ENCODE peak calls at places on chromosomes 11 and 22, in eight cellular contexts. One of them, this sample, is unnamed.
A peak's percentile ranks its signal among the peaks of the same experiment; 100 is the strongest.

GRCh38 chr11:126133902-126134301 is 71.2 kb upstream of the CDON start:
- DNase-seq in iris pigment epithelial cell: no peak
- DNase-seq in Panc1: no peak
- DNase-seq in stimulated activated CD8-positive, alpha-beta memory T cell treated with anti-CD3 and anti-CD28 coated beads, Interleukin-12 subunit alpha, Interleukin-12 subunit beta, amount 100 ng/mL, for 4 hours: no peak
- DNase-seq in keratinocyte: no peak
- DNase-seq in HTR-8/SVneo: no peak
- DNase-seq in thoracic aorta: no peak
- DNase-seq in fibroblast of the aortic adventitia: no peak
- DNase-seq in this sample: no peak

GRCh38 chr11:67284811-67285540 is 4.1 kb upstream of the ANKRD13D start:
- DNase-seq in thoracic aorta: no peak
- DNase-seq in fibroblast of the aortic adventitia: no peak
- DNase-seq in keratinocyte: no peak
- DNase-seq in Panc1: no peak
- DNase-seq in stimulated activated CD8-positive, alpha-beta memory T cell treated with anti-CD3 and anti-CD28 coated beads, Interleukin-12 subunit alpha, Interleukin-12 subunit beta, amount 100 ng/mL, for 4 hours: no peak
- DNase-seq in HTR-8/SVneo: no peak
- DNase-seq in iris pigment epithelial cell: no peak
- DNase-seq in this sample: no peak

GRCh38 chr11:123365955-123366354 is 64.1 kb upstream of the GRAMD1B start:
- DNase-seq in Panc1: no peak
- DNase-seq in fibroblast of the aortic adventitia: no peak
- DNase-seq in HTR-8/SVneo: no peak
- DNase-seq in keratinocyte: no peak
- DNase-seq in iris pigment epithelial cell: no peak
- DNase-seq in thoracic aorta: no peak
- DNase-seq in stimulated activated CD8-positive, alpha-beta memory T cell treated with anti-CD3 and anti-CD28 coated beads, Interleukin-12 subunit alpha, Interleukin-12 subunit beta, amount 100 ng/mL, for 4 hours: no peak
- DNase-seq in this sample: no peak

GRCh38 chr11:95330332-95330731 is 99.3 kb upstream of the SESN3 start:
- DNase-seq in fibroblast of the aortic adventitia: no peak
- DNase-seq in Panc1: no peak
- DNase-seq in keratinocyte: no peak
- DNase-seq in thoracic aorta: no peak
- DNase-seq in HTR-8/SVneo: no peak
- DNase-seq in stimulated activated CD8-positive, alpha-beta memory T cell treated with anti-CD3 and anti-CD28 coated beads, Interleukin-12 subunit alpha, Interleukin-12 subunit beta, amount 100 ng/mL, for 4 hours: no peak
- DNase-seq in iris pigment epithelial cell: no peak
- DNase-seq in this sample: no peak

GRCh38 chr11:91947215-91947614 is 277.4 kb upstream of the FAT3 start:
- DNase-seq in thoracic aorta: peak; percentile 8
- DNase-seq in Panc1: no peak
- DNase-seq in iris pigment epithelial cell: no peak
- DNase-seq in fibroblast of the aortic adventitia: peak; percentile 26
- DNase-seq in HTR-8/SVneo: peak; percentile 46
- DNase-seq in keratinocyte: no peak
- DNase-seq in stimulated activated CD8-positive, alpha-beta memory T cell treated with anti-CD3 and anti-CD28 coated beads, Interleukin-12 subunit alpha, Interleukin-12 subunit beta, amount 100 ng/mL, for 4 hours: no peak
- DNase-seq in this sample: no peak

GRCh38 chr11:19117760-19118097 is 761 bp downstream of the ZDHHC13 start:
- DNase-seq in Panc1: no peak
- DNase-seq in fibroblast of the aortic adventitia: peak; percentile 37
- DNase-seq in keratinocyte: no peak
- DNase-seq in iris pigment epithelial cell: no peak
- DNase-seq in thoracic aorta: no peak
- DNase-seq in stimulated activated CD8-positive, alpha-beta memory T cell treated with anti-CD3 and anti-CD28 coated beads, Interleukin-12 subunit alpha, Interleukin-12 subunit beta, amount 100 ng/mL, for 4 hours: no peak
- DNase-seq in HTR-8/SVneo: no peak
- DNase-seq in this sample: no peak

GRCh38 chr11:134889832-134890231 is 477.8 kb upstream of the B3GAT1 start:
- DNase-seq in Panc1: no peak
- DNase-seq in keratinocyte: no peak
- DNase-seq in iris pigment epithelial cell: no peak
- DNase-seq in thoracic aorta: no peak
- DNase-seq in fibroblast of the aortic adventitia: no peak
- DNase-seq in stimulated activated CD8-positive, alpha-beta memory T cell treated with anti-CD3 and anti-CD28 coated beads, Interleukin-12 subunit alpha, Interleukin-12 subunit beta, amount 100 ng/mL, for 4 hours: no peak
- DNase-seq in HTR-8/SVneo: no peak
- DNase-seq in this sample: no peak

GRCh38 chr11:122754553-122755322 is 83.6 kb upstream of the CRTAM start:
- DNase-seq in stimulated activated CD8-positive, alpha-beta memory T cell treated with anti-CD3 and anti-CD28 coated beads, Interleukin-12 subunit alpha, Interleukin-12 subunit beta, amount 100 ng/mL, for 4 hours: no peak
- DNase-seq in fibroblast of the aortic adventitia: no peak
- DNase-seq in Panc1: no peak
- DNase-seq in keratinocyte: no peak
- DNase-seq in iris pigment epithelial cell: peak; percentile 20
- DNase-seq in HTR-8/SVneo: no peak
- DNase-seq in thoracic aorta: no peak
- DNase-seq in this sample: no peak

GRCh38 chr11:2295971-2296912 is 5.5 kb downstream of the C11orf21 start:
- DNase-seq in HTR-8/SVneo: no peak
- DNase-seq in stimulated activated CD8-positive, alpha-beta memory T cell treated with anti-CD3 and anti-CD28 coated beads, Interleukin-12 subunit alpha, Interleukin-12 subunit beta, amount 100 ng/mL, for 4 hours: no peak
- DNase-seq in Panc1: no peak
- DNase-seq in keratinocyte: no peak
- DNase-seq in fibroblast of the aortic adventitia: no peak
- DNase-seq in thoracic aorta: no peak
- DNase-seq in iris pigment epithelial cell: no peak
- DNase-seq in this sample: no peak

GRCh38 chr11:131688056-131688693 is 317.8 kb downstream of the NTM start:
- DNase-seq in stimulated activated CD8-positive, alpha-beta memory T cell treated with anti-CD3 and anti-CD28 coated beads, Interleukin-12 subunit alpha, Interleukin-12 subunit beta, amount 100 ng/mL, for 4 hours: no peak
- DNase-seq in Panc1: no peak
- DNase-seq in HTR-8/SVneo: peak; percentile 56
- DNase-seq in iris pigment epithelial cell: peak; percentile 48
- DNase-seq in fibroblast of the aortic adventitia: peak; percentile 48
- DNase-seq in keratinocyte: no peak
- DNase-seq in thoracic aorta: no peak
- DNase-seq in this sample: no peak

GRCh38 chr22:47634342-47634741 is 871.9 kb downstream of the TBC1D22A start:
- DNase-seq in stimulated activated CD8-positive, alpha-beta memory T cell treated with anti-CD3 and anti-CD28 coated beads, Interleukin-12 subunit alpha, Interleukin-12 subunit beta, amount 100 ng/mL, for 4 hours: no peak
- DNase-seq in fibroblast of the aortic adventitia: no peak
- DNase-seq in Panc1: no peak
- DNase-seq in keratinocyte: no peak
- DNase-seq in HTR-8/SVneo: no peak
- DNase-seq in iris pigment epithelial cell: no peak
- DNase-seq in thoracic aorta: no peak
- DNase-seq in this sample: no peak

GRCh38 chr11:66183581-66184048 is 84.8 kb upstream of the RAB1B start:
- DNase-seq in keratinocyte: no peak
- DNase-seq in Panc1: no peak
- DNase-seq in iris pigment epithelial cell: peak; percentile 29
- DNase-seq in stimulated activated CD8-positive, alpha-beta memory T cell treated with anti-CD3 and anti-CD28 coated beads, Interleukin-12 subunit alpha, Interleukin-12 subunit beta, amount 100 ng/mL, for 4 hours: no peak
- DNase-seq in HTR-8/SVneo: no peak
- DNase-seq in thoracic aorta: no peak
- DNase-seq in fibroblast of the aortic adventitia: no peak
- DNase-seq in this sample: no peak

GRCh38 chr11:2793781-2794418 is 91.7 kb downstream of the CDKN1C start:
- DNase-seq in iris pigment epithelial cell: no peak
- DNase-seq in thoracic aorta: no peak
- DNase-seq in keratinocyte: no peak
- DNase-seq in HTR-8/SVneo: no peak
- DNase-seq in fibroblast of the aortic adventitia: no peak
- DNase-seq in Panc1: no peak
- DNase-seq in stimulated activated CD8-positive, alpha-beta memory T cell treated with anti-CD3 and anti-CD28 coated beads, Interleukin-12 subunit alpha, Interleukin-12 subunit beta, amount 100 ng/mL, for 4 hours: no peak
- DNase-seq in this sample: no peak

GRCh38 chr11:12241401-12241800 is 131.0 kb downstream of the MICAL2 start:
- DNase-seq in stimulated activated CD8-positive, alpha-beta memory T cell treated with anti-CD3 and anti-CD28 coated beads, Interleukin-12 subunit alpha, Interleukin-12 subunit beta, amount 100 ng/mL, for 4 hours: no peak
- DNase-seq in fibroblast of the aortic adventitia: no peak
- DNase-seq in iris pigment epithelial cell: no peak
- DNase-seq in Panc1: no peak
- DNase-seq in HTR-8/SVneo: no peak
- DNase-seq in thoracic aorta: no peak
- DNase-seq in keratinocyte: no peak
- DNase-seq in this sample: no peak